ENCODE peak calls at places on chromosomes 4 and X, in six cellular contexts. Q is SK-N-SH, M is GM23248, V is HCT116, X is H9, A is OCI-LY7. T is an unnamed sample.

GRCh38 chr4:84940960-84941359 is 25.5 kb downstream of the WDFY3 start:
- DNase-seq in A (no peak), X (no peak), M (no peak), Q (no peak), V (no peak), T (no peak)

GRCh38 chr4:152374606-152375285 is 161.1 kb downstream of the FBXW7 start:
- DNase-seq in M (peak; percentile 49), Q (no peak), X (no peak), A (no peak), V (no peak), T (no peak)

GRCh38 chrX:132045456-132045855 is 22.4 kb downstream of the STK26 start:
- DNase-seq in V (no peak), X (no peak), Q (no peak), A (no peak), M (no peak), T (peak; percentile 14)

GRCh38 chr4:54092800-54093608 is 7.0 kb upstream of the GSX2 start:
- DNase-seq in M (no peak), V (no peak), Q (no peak), A (no peak), X (peak; percentile 34), T (no peak)

GRCh38 chr4:184170996-184171395 is 46.7 kb downstream of the ENPP6 start:
- DNase-seq in V (no peak), A (no peak), X (peak; percentile 80), M (peak; percentile 30), Q (no peak), T (no peak)

GRCh38 chr4:56909083-56909981 is 1.6 kb downstream of the REST start:
- DNase-seq in V (no peak), X (peak; percentile 46), M (peak; percentile 84), A (peak; percentile 83), Q (peak; percentile 67), T (peak; percentile 64)

GRCh38 chrX:115410731-115411435 is 121.4 kb downstream of the LUZP4 start:
- DNase-seq in V (no peak), Q (no peak), M (no peak), A (no peak), X (no peak), T (no peak)

GRCh38 chr4:137621056-137621455 is 88.8 kb upstream of the PCDH18 start:
- DNase-seq in A (no peak), M (no peak), Q (no peak), V (no peak), X (no peak), T (no peak)

GRCh38 chrX:45803383-45803921 is 602.8 kb upstream of the DIPK2B start:
- DNase-seq in A (no peak), X (no peak), Q (no peak), M (peak; percentile 90), V (peak; percentile 73), T (peak; percentile 61)

DNA sequence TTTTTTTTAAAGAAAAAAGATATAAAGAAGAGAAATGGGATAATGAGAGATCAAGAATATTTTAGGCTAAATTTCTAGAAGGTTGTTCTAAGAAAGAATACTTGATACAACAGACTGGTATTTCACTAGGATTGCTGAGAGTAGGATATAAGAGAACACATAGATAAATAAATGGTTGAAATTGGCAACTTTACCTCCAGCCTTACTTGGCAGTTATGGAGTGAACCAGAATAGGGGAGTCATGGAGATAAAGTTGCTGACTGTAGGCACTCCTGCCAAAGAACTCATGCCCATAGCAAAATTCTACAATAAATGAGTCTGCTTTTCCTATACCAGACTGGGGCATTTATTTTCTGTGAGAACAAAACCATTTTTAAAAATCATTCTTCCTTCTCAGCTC is 26.4 kb upstream of the MMRN1 start:
- DNase-seq in A (no peak), Q (no peak), M (no peak), V (no peak), X (no peak), T (no peak)
- H3K4me2 ChIP-seq in A (no peak overlapping the region), Q (no peak overlapping the region), M (no peak overlapping the region), V (no peak overlapping the region), X (no peak overlapping the region), T (no peak overlapping the region)

GRCh38 chr4:165204462-165204830 is 2.9 kb upstream of the KLHL2 start:
- DNase-seq in X (no peak), Q (no peak), A (no peak), V (no peak), M (peak; percentile 73), T (peak; percentile 8)
- H3K4me1 ChIP-seq in X (no peaks in the 10 kb centered on the region), Q (peaks cover 14% of the 10 kb centered on the region), A (peaks cover 21% of the 10 kb centered on the region), V (peaks cover 39% of the 10 kb centered on the region), M (peaks cover 38% of the 10 kb centered on the region), T (peaks cover 20% of the 10 kb centered on the region)

DNA sequence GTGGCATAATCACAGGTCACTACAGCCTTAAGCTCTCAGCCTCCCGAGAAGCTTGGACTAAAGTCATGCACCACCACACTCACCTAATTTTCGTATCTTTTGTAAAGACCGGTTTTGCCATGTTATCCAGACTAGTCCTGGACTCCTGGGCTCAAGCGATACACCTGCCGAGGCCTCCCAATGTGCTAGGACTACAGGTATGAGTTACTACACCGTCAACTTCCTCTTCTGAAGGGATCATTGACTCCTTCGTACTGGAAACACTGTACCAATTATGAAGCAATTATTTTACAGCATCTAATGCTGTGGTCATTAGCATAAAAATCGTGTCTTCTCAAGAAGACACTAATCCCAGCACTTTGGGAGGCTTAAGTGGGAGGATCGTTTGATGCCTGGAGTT is 35.2 kb downstream of the PDS5A start:
- DNase-seq in V (no peak), Q (no peak), X (no peak), M (no peak), A (no peak), T (no peak)
- H3K4me2 ChIP-seq in V (no peak overlapping the region), Q (no peak overlapping the region), X (no peak overlapping the region), M (no peak overlapping the region), A (no peak overlapping the region), T (no peak overlapping the region)

DNA sequence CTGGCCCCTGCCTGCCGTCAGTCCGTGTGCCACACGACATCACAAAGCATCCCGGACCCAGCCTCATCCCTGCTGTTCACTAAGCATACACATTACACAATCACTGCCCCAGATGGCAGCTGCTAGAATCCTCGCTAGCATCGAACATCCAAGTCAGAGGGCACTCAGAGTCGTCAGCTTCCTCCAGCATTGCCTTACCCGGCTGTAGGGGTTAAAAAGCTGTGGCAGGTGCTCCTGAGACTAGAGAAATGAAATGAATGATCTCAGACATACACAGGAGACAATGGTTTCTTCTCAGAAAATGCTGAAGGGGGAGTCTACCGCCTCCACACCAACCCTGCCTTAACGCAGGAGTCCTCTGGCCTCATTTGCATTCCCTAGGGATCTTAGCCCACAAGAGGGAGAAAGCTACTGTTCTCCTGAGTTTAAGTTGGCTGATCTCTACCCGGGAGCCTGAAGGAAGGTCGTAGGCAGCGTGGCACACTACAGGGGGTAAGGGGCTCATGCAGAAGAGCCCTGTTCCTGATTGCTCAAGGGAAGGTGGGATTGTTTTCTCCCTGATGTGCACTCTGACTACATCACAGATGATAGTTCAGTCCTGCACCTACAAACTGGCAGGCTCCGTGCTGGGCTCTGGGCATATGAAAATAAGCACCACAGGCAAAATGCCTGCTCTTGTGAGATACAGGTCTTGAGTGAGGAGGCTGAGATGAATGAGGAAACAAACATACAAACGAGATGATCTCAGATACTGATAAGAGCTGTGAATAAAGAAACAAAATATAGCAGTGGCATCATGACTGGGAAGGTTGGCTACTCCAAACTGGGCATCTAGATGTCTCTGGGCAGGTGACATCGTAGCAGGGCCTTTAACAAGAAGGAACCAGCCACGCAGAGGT is 2.6 kb upstream of the KIAA0232 start:
- DNase-seq in Q (no peak), V (no peak), X (peak; percentile 61), A (no peak), M (peak; percentile 21), T (no peak)
- H3K4me1 ChIP-seq in Q (peaks cover 9% of the 10 kb centered on the region), V (peaks cover 20% of the 10 kb centered on the region), X (peaks cover 3% of the 10 kb centered on the region), A (peaks cover 18% of the 10 kb centered on the region), M (peaks cover 9% of the 10 kb centered on the region), T (peaks cover 18% of the 10 kb centered on the region)

GRCh38 chrX:20173856-20174255 is 32.2 kb upstream of the EIF1AX start:
- DNase-seq in M (no peak), Q (no peak), V (no peak), X (no peak), A (no peak), T (no peak)
- H3K4me2 ChIP-seq in M (no peak overlapping the region), Q (no peak overlapping the region), V (no peak overlapping the region), X (no peak overlapping the region), A (no peak overlapping the region), T (no peak overlapping the region)

DNA sequence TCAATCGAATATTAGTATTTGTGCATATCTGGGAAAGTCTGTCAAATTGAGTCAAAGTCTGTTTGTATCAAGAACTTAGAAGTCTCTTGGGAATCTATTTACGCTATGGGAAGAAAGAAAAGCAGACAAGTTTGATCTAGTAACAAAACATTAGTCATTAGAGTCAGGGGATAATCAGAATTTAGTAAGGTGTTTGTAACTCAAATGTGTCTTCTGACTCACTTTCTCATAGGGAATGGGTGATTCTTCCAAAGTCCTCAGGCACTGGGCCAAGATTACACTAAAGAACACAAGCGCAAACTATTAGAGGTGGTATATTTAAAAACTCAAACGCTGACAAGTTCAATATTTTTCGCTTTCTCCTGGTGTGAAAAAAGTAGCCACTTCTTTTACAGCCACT is 926.5 kb downstream of the PDHA2 start:
- DNase-seq in A (no peak), V (no peak), X (no peak), Q (no peak), M (no peak), T (no peak)
- H3K4me1 ChIP-seq in A (no peaks in the 10 kb centered on the region), V (no peaks in the 10 kb centered on the region), X (no peaks in the 10 kb centered on the region), Q (no peaks in the 10 kb centered on the region), M (no peaks in the 10 kb centered on the region), T (no peaks in the 10 kb centered on the region)